ENCODE peak calls at places on chromosomes 7 and 10, in four cellular contexts. C is GM23338, Z is thoracic aorta, T is mammary epithelial cell. H is an unnamed sample.
A peak's percentile ranks its signal among the peaks of the same experiment; 100 is the strongest.

GRCh38 chr10:113017375-113017774 is 67.3 kb downstream of the TCF7L2 start:
- DNase-seq in Z (no peak), T (no peak), C (no peak), H (no peak)

GRCh38 chr10:89165923-89166322 is 41.2 kb downstream of the CH25H start:
- DNase-seq in T (peak; percentile 81), Z (no peak), C (no peak), H (no peak)

GRCh38 chr7:22402250-22402649 is 45.3 kb upstream of the RAPGEF5 start:
- DNase-seq in T (no peak), C (no peak), Z (no peak), H (no peak)

GRCh38 chr10:126654579-126654978 is 15.9 kb downstream of the C10orf90 start:
- DNase-seq in C (no peak), T (no peak), Z (no peak), H (no peak)

GRCh38 chr10:88995156-88995876 is 4.7 kb downstream of the FAS start:
- DNase-seq in C (no peak), Z (no peak), T (no peak), H (no peak)

GRCh38 chr7:37524807-37525206 is 76.1 kb upstream of the ELMO1 start:
- DNase-seq in Z (no peak), C (no peak), T (no peak), H (no peak)

GRCh38 chr10:49608166-49608758 is 1.8 kb upstream of the SLC18A3 start:
- DNase-seq in C (no peak), T (no peak), Z (no peak), H (no peak)

GRCh38 chr7:30201161-30201666 is 66.4 kb downstream of the MTURN start:
- DNase-seq in C (no peak), T (no peak), Z (no peak), H (no peak)

GRCh38 chr10:20110435-20111119 is 294.3 kb downstream of the PLXDC2 start:
- DNase-seq in T (no peak), C (no peak), Z (no peak), H (no peak)

GRCh38 chr10:100662067-100662466 is 83.3 kb upstream of the PAX2 start:
- DNase-seq in Z (no peak), T (no peak), C (no peak), H (no peak)

GRCh38 chr7:129605038-129605437 is 6.5 kb upstream of the NRF1 start:
- DNase-seq in C (no peak), Z (no peak), T (no peak), H (no peak)

GRCh38 chr7:118753464-118753863 is 529.0 kb downstream of the ANKRD7 start:
- DNase-seq in T (no peak), C (no peak), Z (no peak), H (no peak)

GRCh38 chr10:127797339-127797738 is 60.4 kb downstream of the FOXI2 start:
- DNase-seq in C (no peak), T (no peak), Z (no peak), H (no peak)

GRCh38 chr7:30140456-30140855 is 5.7 kb downstream of the MTURN start:
- DNase-seq in C (no peak), Z (no peak), T (no peak), H (no peak)

GRCh38 chr10:71250405-71250804 is 38.0 kb downstream of the UNC5B start:
- DNase-seq in T (no peak), C (no peak), Z (no peak), H (no peak)

GRCh38 chr10:46305430-46305808 is 18.6 kb downstream of the ANTXRL start:
- DNase-seq in T (no peak), C (no peak), Z (no peak), H (no peak)

GRCh38 chr7:22700559-22701002 is 26.4 kb upstream of the IL6 start:
- DNase-seq in T (no peak), C (no peak), Z (no peak), H (no peak)

GRCh38 chr10:22043327-22043633 is 39.8 kb upstream of the DNAJC1 start:
- DNase-seq in T (no peak), Z (no peak), C (no peak), H (no peak)

GRCh38 chr7:45123913-45124312 is 12.4 kb upstream of the TBRG4 start:
- DNase-seq in T (no peak), C (peak; percentile 72), Z (no peak), H (no peak)

GRCh38 chr7:99141756-99142726 is 1.9 kb downstream of the SMURF1 start:
- DNase-seq in T (peak; percentile 73), Z (peak; percentile 26), C (peak; percentile 86), H (no peak)

GRCh38 chr7:147193476-147193875 is 1076.9 kb downstream of the CNTNAP2 start:
- DNase-seq in Z (no peak), T (no peak), C (peak; percentile 3), H (no peak)

GRCh38 chr7:16471933-16472332 is 6.4 kb upstream of the SOSTDC1 start:
- DNase-seq in Z (no peak), T (no peak), C (no peak), H (no peak)

GRCh38 chr10:133565441-133566294 is at the start of gene SYCE1:
- DNase-seq in T (no peak), Z (no peak), C (peak; percentile 36), H (no peak)

GRCh38 chr10:117530791-117531190 is 11.8 kb upstream of the EMX2 start:
- DNase-seq in Z (no peak), T (no peak), C (no peak), H (no peak)

GRCh38 chr7:137572071-137572784 is 228.7 kb upstream of the PTN start:
- DNase-seq in T (peak; percentile 30), Z (no peak), C (no peak), H (no peak)

GRCh38 chr10:105181616-105182015 is 540.5 kb downstream of the SORCS3 start:
- DNase-seq in T (no peak), Z (no peak), C (no peak), H (no peak)

GRCh38 chr10:109727436-109727835 is 195.9 kb downstream of the XPNPEP1 start:
- DNase-seq in T (no peak), C (no peak), Z (no peak), H (no peak)

GRCh38 chr7:22561895-22562593 is 62.1 kb upstream of the STEAP1B start:
- DNase-seq in Z (no peak), C (peak; percentile 63), T (peak; percentile 58), H (no peak)

GRCh38 chr7:105691692-105692564 is 110.6 kb upstream of the EFCAB10 start:
- DNase-seq in C (peak; percentile 67), Z (no peak), T (peak; percentile 54), H (peak; percentile 73)

GRCh38 chr10:73182568-73182967 is 14.6 kb downstream of the FAM149B1 start:
- DNase-seq in T (no peak), Z (no peak), C (no peak), H (no peak)

GRCh38 chr7:108143658-108144420 is 13.7 kb upstream of the LAMB4 start:
- DNase-seq in Z (no peak), C (peak; percentile 22), T (no peak), H (no peak)

GRCh38 chr7:108144931-108145330 is 14.8 kb upstream of the LAMB4 start:
- DNase-seq in Z (no peak), T (no peak), C (no peak), H (no peak)

GRCh38 chr7:108142180-108142579 is 12.0 kb upstream of the LAMB4 start:
- DNase-seq in T (no peak), C (no peak), Z (no peak), H (no peak)

GRCh38 chr7:108140674-108141073 is 10.5 kb upstream of the LAMB4 start:
- DNase-seq in C (no peak), T (no peak), Z (no peak), H (no peak)

DNA sequence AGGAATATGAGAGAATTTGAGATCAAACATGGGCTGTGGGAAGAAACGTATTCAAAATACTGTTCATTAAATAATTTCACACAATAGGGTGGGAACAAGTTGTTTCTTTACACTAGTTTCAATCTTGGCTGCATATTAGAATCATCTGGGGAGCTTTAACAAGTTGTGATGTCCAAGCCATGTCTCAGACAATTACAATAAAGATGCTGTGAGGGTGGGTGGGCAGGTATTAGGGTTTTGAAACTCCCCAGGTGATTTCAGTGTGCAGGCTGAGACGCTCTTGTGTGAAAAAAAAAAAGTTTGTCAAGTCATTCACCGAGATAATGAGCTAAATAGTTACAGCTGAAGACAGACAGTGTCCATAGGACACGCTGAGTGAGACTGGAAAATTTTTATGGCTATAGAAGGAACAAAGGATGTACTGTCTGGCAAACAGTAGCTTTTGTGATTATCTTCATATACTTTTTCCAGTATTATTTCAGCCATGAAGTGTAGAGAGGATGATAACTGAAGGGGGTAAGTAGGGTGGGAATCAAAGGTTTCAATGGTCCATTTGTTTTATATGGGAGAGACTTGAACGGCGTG is 12.6 kb upstream of the LAMB4 start:
- DNase-seq in Z (no peak), C (no peak), T (no peak), H (no peak)
- H3K4me1 ChIP-seq in Z (peaks cover 3% of the 10 kb centered on the region), C (peaks cover 6% of the 10 kb centered on the region), T (no peaks in the 10 kb centered on the region), H (no peaks in the 10 kb centered on the region)

GRCh38 chr10:27759483-27760281 is 14.1 kb upstream of the MKX start:
- DNase-seq in Z (no peak), T (no peak), C (peak; percentile 19), H (no peak)
- TF ChIP-seq CTCF in Z (no peak), T (peak; percentile 25), C (peak; percentile 36), H (no peak)

GRCh38 chr7:135330088-135330487 is 96.5 kb downstream of the STRA8 start:
- DNase-seq in C (no peak), Z (no peak), T (no peak), H (no peak)
- H3K4me1 ChIP-seq in C (no peaks in the 10 kb centered on the region), Z (no peaks in the 10 kb centered on the region), T (peaks cover 11% of the 10 kb centered on the region), H (no peaks in the 10 kb centered on the region)

GRCh38 chr7:35726654-35727053 is 31.7 kb upstream of the HERPUD2 start:
- DNase-seq in T (no peak), Z (no peak), C (no peak), H (no peak)

GRCh38 chr7:35723011-35723410 is 28.1 kb upstream of the HERPUD2 start:
- DNase-seq in Z (no peak), C (no peak), T (peak; percentile 63), H (no peak)

GRCh38 chr7:35727571-35727970 is 32.6 kb upstream of the HERPUD2 start:
- DNase-seq in Z (no peak), C (no peak), T (peak; percentile 44), H (no peak)

GRCh38 chr7:35722054-35722849 is 27.3 kb upstream of the HERPUD2 start:
- DNase-seq in C (no peak), Z (no peak), T (no peak), H (no peak)

DNA sequence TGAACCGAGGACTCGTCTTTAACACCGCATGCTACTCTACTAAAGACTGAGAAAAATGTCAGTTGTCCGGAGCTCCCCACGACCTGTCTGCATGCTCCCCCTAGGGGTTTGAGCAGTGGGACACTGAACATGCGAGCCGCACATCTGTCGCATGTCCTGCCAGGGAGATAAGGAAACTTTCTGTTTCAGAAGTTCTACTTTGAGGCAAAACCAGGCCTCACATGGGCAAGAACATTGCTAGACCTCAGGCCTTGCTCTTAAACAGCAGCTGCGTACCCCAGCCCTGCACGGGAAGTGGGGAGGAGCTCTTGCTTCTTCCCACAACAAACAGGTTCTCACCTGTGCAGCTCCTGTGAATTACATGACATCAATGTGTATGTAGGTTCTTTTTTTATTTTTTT is 30.3 kb upstream of the HERPUD2 start:
- DNase-seq in C (peak; percentile 27), T (no peak), Z (no peak), H (no peak)
- TF ChIP-seq CTCF in C (peak; percentile 35), T (no peak), Z (no peak), H (no peak)

DNA sequence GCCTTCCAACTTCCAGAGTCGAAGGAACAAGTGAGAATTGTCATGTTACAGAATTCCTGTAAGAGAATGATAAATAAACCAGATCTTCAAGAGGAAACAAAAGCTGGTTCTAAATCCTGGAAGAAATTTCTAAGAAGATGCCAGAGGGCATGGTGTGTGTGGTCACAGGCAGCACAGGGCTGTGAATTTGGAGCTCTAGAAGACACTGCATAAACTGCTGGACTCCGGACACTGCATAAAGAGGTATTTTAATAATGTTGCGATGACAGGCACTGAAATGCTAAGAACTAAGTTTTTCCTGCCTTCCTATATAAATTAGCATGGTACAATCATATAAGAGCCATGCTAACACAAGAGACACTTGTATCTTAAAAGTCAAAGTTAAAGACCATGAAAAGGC is 86.0 kb downstream of the LARP4B start:
- DNase-seq in T (no peak), C (no peak), Z (no peak), H (no peak)
- H3K4me1 ChIP-seq in T (no peaks in the 10 kb centered on the region), C (no peaks in the 10 kb centered on the region), Z (peaks cover 5% of the 10 kb centered on the region), H (peaks cover 4% of the 10 kb centered on the region)